ENCODE peak calls at places on chromosome 16, in eight cellular contexts. C, N, G, A, E, D, H and Y are unnamed samples.

GRCh38 chr16:58252716-58253115 is 42.1 kb downstream of the PRSS54 start:
- DNase-seq in N (no peak), A (no peak), G (no peak), H (no peak), C (no peak), D (no peak), E (no peak), Y (no peak)

GRCh38 chr16:10750793-10751192 is 7.2 kb downstream of the NUBP1 start:
- DNase-seq in H (no peak), G (no peak), A (no peak), E (no peak), D (no peak), N (no peak), C (no peak), Y (no peak)

GRCh38 chr16:56866955-56867830 is 2.2 kb downstream of the SLC12A3 start:
- DNase-seq in E (no peak), A (no peak), H (no peak), G (no peak), C (no peak), N (no peak), D (no peak), Y (no peak)

GRCh38 chr16:82037251-82037650 is 2.2 kb downstream of the HSD17B2 start:
- DNase-seq in N (no peak), D (no peak), A (no peak), E (no peak), C (no peak), G (no peak), H (no peak), Y (no peak)

GRCh38 chr16:53433930-53434435 is 288 bp upstream of the RBL2 start:
- DNase-seq in C (no peak), H (no peak), D (no peak), G (peak), N (no peak), A (peak), E (no peak), Y (no peak)

GRCh38 chr16:68396481-68396880 is 51.8 kb downstream of the SMPD3 start:
- DNase-seq in A (no peak), E (no peak), C (no peak), H (no peak), G (no peak), N (no peak), D (peak), Y (no peak)

GRCh38 chr16:4280625-4281024 is 7.8 kb upstream of the TFAP4 start:
- DNase-seq in A (no peak), C (no peak), G (no peak), N (no peak), E (no peak), D (no peak), H (no peak), Y (no peak)

GRCh38 chr16:13171313-13171712 is 269.9 kb downstream of the SHISA9 start:
- DNase-seq in A (no peak), D (no peak), C (no peak), E (no peak), G (no peak), N (no peak), H (peak), Y (no peak)

GRCh38 chr16:56354746-56355145 is 70.6 kb downstream of the AMFR start:
- DNase-seq in A (no peak), D (no peak), C (no peak), E (peak), H (no peak), G (no peak), N (peak), Y (no peak)

GRCh38 chr16:49345829-49346228 is 27.8 kb upstream of the C16orf78 start:
- DNase-seq in A (no peak), G (no peak), D (no peak), C (no peak), H (no peak), E (no peak), N (no peak), Y (no peak)

GRCh38 chr16:73846292-73846849 is 450.2 kb upstream of the PSMD7 start:
- DNase-seq in G (no peak), C (no peak), D (no peak), E (no peak), A (no peak), H (peak), N (no peak), Y (no peak)

GRCh38 chr16:77531741-77532140 is 96.9 kb upstream of the ADAMTS18 start:
- DNase-seq in A (no peak), N (no peak), D (no peak), H (no peak), E (no peak), C (no peak), G (no peak), Y (no peak)